ENCODE peak calls at places on chromosomes 5 and 9, in ten cellular contexts. E, L, K, X, M, J, C, W, V and N are unnamed samples.

GRCh38 chr9:103522409-103522808 is 527.3 kb downstream of the CYLC2 start:
- DNase-seq in E (no peak), L (no peak), K (no peak), X (no peak), M (no peak), J (no peak), C (no peak), W (no peak), V (no peak), N (no peak)

GRCh38 chr9:90787771-90788460 is 13.7 kb upstream of the SYK start:
- DNase-seq in E (no peak), L (no peak), K (no peak), X (no peak), M (no peak), J (no peak), C (no peak), W (no peak), V (no peak), N (no peak)

GRCh38 chr9:116572095-116572748 is 114.9 kb upstream of the TRIM32 start:
- DNase-seq in E (no peak), L (peak; percentile 89), K (peak; percentile 87), X (peak; percentile 93), M (peak; percentile 95), J (peak; percentile 83), C (peak; percentile 90), W (peak; percentile 86), V (peak; percentile 72), N (peak; percentile 81)

GRCh38 chr5:112965733-112966306 is 10.8 kb upstream of the DCP2 start:
- DNase-seq in E (no peak), L (no peak), K (no peak), X (no peak), M (no peak), J (no peak), C (no peak), W (no peak), V (no peak), N (no peak)

GRCh38 chr9:35611230-35611797 is 6.3 kb downstream of the TESK1 start:
- DNase-seq in E (no peak), L (peak; percentile 66), K (peak; percentile 64), X (peak; percentile 51), M (peak; percentile 50), J (peak; percentile 46), C (no peak), W (peak; percentile 45), V (peak; percentile 34), N (no peak)

GRCh38 chr5:145937432-145938250 is 1.3 kb downstream of the SH3RF2 start:
- DNase-seq in E (no peak), L (no peak), K (peak; percentile 78), X (no peak), M (no peak), J (no peak), C (peak; percentile 50), W (peak; percentile 53), V (no peak), N (no peak)

GRCh38 chr5:33261305-33261704 is 179.5 kb upstream of the TARS1 start:
- DNase-seq in E (no peak), L (no peak), K (no peak), X (no peak), M (no peak), J (no peak), C (no peak), W (no peak), V (peak; percentile 67), N (peak; percentile 15)

GRCh38 chr9:83699615-83700014 is 8.1 kb downstream of the UBQLN1 start:
- DNase-seq in E (no peak), L (no peak), K (no peak), X (no peak), M (no peak), J (no peak), C (no peak), W (no peak), V (no peak), N (no peak)

GRCh38 chr5:57494104-57495098 is 11.8 kb upstream of the ACTBL2 start:
- DNase-seq in E (peak; percentile 45), L (no peak), K (peak; percentile 54), X (peak; percentile 44), M (no peak), J (peak; percentile 26), C (peak; percentile 74), W (peak; percentile 41), V (peak; percentile 99), N (peak; percentile 95)

GRCh38 chr5:169695919-169696490 is 58.9 kb downstream of the DOCK2 start:
- DNase-seq in E (no peak), L (no peak), K (peak; percentile 85), X (no peak), M (no peak), J (no peak), C (no peak), W (no peak), V (peak; percentile 98), N (peak; percentile 87)

GRCh38 chr9:79193001-79193400 is 378.8 kb upstream of the TLE4 start:
- DNase-seq in E (no peak), L (no peak), K (no peak), X (no peak), M (no peak), J (no peak), C (no peak), W (no peak), V (no peak), N (peak; percentile 75)

GRCh38 chr5:57174128-57174849 is 430 bp downstream of the GPBP1 start:
- DNase-seq in E (no peak), L (no peak), K (no peak), X (no peak), M (no peak), J (no peak), C (peak; percentile 83), W (peak; percentile 50), V (no peak), N (no peak)

GRCh38 chr9:18184034-18184800 is 289.7 kb upstream of the ADAMTSL1 start:
- DNase-seq in E (no peak), L (no peak), K (no peak), X (no peak), M (no peak), J (no peak), C (no peak), W (no peak), V (no peak), N (no peak)

GRCh38 chr9:115733736-115734135 is 419.9 kb upstream of the PAPPA start:
- DNase-seq in E (no peak), L (no peak), K (no peak), X (no peak), M (no peak), J (no peak), C (no peak), W (no peak), V (no peak), N (no peak)

GRCh38 chr9:17134396-17134842 is 421 bp upstream of the CNTLN start:
- DNase-seq in E (no peak), L (no peak), K (no peak), X (no peak), M (no peak), J (no peak), C (no peak), W (no peak), V (no peak), N (no peak)

GRCh38 chr5:38780950-38781349 is 64.9 kb upstream of the OSMR start:
- DNase-seq in E (no peak), L (no peak), K (no peak), X (peak; percentile 81), M (peak; percentile 61), J (peak; percentile 50), C (no peak), W (peak; percentile 42), V (peak; percentile 78), N (peak; percentile 48)

GRCh38 chr5:126614189-126614588 is 13.4 kb downstream of the PHAX start:
- DNase-seq in E (no peak), L (no peak), K (no peak), X (no peak), M (no peak), J (no peak), C (no peak), W (no peak), V (no peak), N (no peak)

GRCh38 chr9:108125541-108125940 is 636.0 kb upstream of the KLF4 start:
- DNase-seq in E (no peak), L (peak; percentile 21), K (no peak), X (no peak), M (no peak), J (no peak), C (no peak), W (no peak), V (no peak), N (no peak)
- TF ChIP-seq CTCF in E (peak; percentile 2), L (peak; percentile 51), K (no peak), X (no peak), M (no peak), J (no peak), C (peak; percentile 16), W (no peak), V (peak; percentile 61), N (peak; percentile 41)

GRCh38 chr5:34656001-34656699 is at the start of gene RAI14:
- DNase-seq in E (no peak), L (peak; percentile 89), K (peak; percentile 89), X (peak; percentile 89), M (peak; percentile 89), J (peak; percentile 82), C (peak; percentile 92), W (peak; percentile 73), V (peak; percentile 75), N (peak; percentile 68)
- H3K27ac ChIP-seq in E (no peak within 1 kb of the TSS), L (no peak within 1 kb of the TSS), K (peak within 1 kb of the TSS; percentile 95), X (peak within 1 kb of the TSS; percentile 87), M (peak within 1 kb of the TSS; percentile 96), J (peak within 1 kb of the TSS; percentile 93), C (peak within 1 kb of the TSS; percentile 95), W (peak within 1 kb of the TSS; percentile 92), V (peak within 1 kb of the TSS; percentile 99), N (peak within 1 kb of the TSS; percentile 98)

GRCh38 chr5:139795074-139796001 is at the start of gene PSD2:
- DNase-seq in E (no peak), L (peak; percentile 78), K (no peak), X (peak; percentile 56), M (peak; percentile 35), J (peak; percentile 37), C (no peak), W (no peak), V (no peak), N (no peak)
- H3K4me3 ChIP-seq in E (no peak within 1 kb of the TSS), L (peak within 1 kb of the TSS; percentile 45), K (peak within 1 kb of the TSS; percentile 56), X (peak within 1 kb of the TSS; percentile 11), M (no peak within 1 kb of the TSS), J (no peak within 1 kb of the TSS), C (peak within 1 kb of the TSS; percentile 7), W (peak within 1 kb of the TSS; percentile 47), V (no peak within 1 kb of the TSS), N (no peak within 1 kb of the TSS)

DNA sequence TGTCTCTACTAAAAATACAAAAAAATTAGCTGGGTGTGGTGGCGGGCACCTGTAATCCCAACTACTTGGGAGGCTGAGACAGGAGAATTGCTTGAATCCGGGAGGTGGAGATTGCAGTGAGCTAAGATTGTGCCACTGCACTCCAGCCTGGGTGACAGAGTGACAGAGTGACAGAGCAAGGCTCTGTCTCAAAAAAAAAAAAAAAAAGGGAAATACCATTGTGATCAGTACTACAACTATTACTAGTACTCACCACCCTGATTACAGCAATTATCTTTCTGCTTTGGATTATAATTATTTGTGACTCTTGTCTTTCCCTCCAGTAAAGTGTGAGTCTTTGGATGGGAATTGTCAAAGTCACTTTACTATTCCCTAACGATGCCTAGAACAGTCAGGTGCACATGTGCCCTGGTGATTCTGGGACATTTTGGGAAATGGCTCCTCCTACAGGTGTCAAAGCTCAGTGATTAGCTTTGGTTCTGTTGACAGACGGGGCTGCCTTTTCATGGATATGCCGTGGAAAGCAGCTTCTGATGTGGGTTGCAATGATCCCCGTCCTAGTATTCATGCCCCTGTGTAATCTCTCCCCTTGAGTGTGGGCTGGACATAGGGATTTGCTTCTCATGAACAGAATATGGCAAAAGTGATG is 31.8 kb upstream of the FRRS1L start:
- DNase-seq in E (no peak), L (peak; percentile 22), K (no peak), X (no peak), M (no peak), J (no peak), C (no peak), W (no peak), V (no peak), N (no peak)
- TF ChIP-seq CTCF in E (peak; percentile 16), L (peak; percentile 39), K (peak; percentile 5), X (no peak), M (no peak), J (no peak), C (no peak), W (peak; percentile 10), V (peak; percentile 32), N (no peak)